ENCODE peak calls at places on chromosomes 16 and 17, in five cellular contexts. One of them, this sample, is unnamed.

GRCh38 chr16:85733839-85734170 is 17.1 kb downstream of the C16orf74 start:
- DNase-seq in endothelial cell of umbilical vein: peak; percentile 25
- DNase-seq in CD8-positive, alpha-beta T cell: no peak
- DNase-seq in fibroblast of the aortic adventitia: no peak
- DNase-seq in breast epithelium: no peak
- DNase-seq in this sample: no peak

GRCh38 chr17:75691371-75692290 is 24.5 kb downstream of the SAP30BP start:
- DNase-seq in breast epithelium: no peak
- DNase-seq in fibroblast of the aortic adventitia: no peak
- DNase-seq in CD8-positive, alpha-beta T cell: no peak
- DNase-seq in endothelial cell of umbilical vein: no peak
- DNase-seq in this sample: no peak

GRCh38 chr17:43151880-43152456 is 19.0 kb upstream of the NBR1 start:
- DNase-seq in breast epithelium: no peak
- DNase-seq in CD8-positive, alpha-beta T cell: no peak
- DNase-seq in endothelial cell of umbilical vein: no peak
- DNase-seq in fibroblast of the aortic adventitia: no peak
- DNase-seq in this sample: no peak

GRCh38 chr17:57455063-57455914 is 199.0 kb downstream of the MSI2 start:
- DNase-seq in endothelial cell of umbilical vein: no peak
- DNase-seq in fibroblast of the aortic adventitia: no peak
- DNase-seq in breast epithelium: no peak
- DNase-seq in CD8-positive, alpha-beta T cell: peak; percentile 65
- DNase-seq in this sample: peak; percentile 80

GRCh38 chr17:1487939-1488825 is 4.3 kb downstream of the MYO1C start:
- DNase-seq in endothelial cell of umbilical vein: peak; percentile 80
- DNase-seq in CD8-positive, alpha-beta T cell: peak; percentile 81
- DNase-seq in breast epithelium: peak; percentile 84
- DNase-seq in fibroblast of the aortic adventitia: peak; percentile 82
- DNase-seq in this sample: peak; percentile 73

GRCh38 chr17:27533874-27534815 is 77.9 kb downstream of the KSR1 start:
- DNase-seq in fibroblast of the aortic adventitia: peak; percentile 90
- DNase-seq in CD8-positive, alpha-beta T cell: no peak
- DNase-seq in breast epithelium: no peak
- DNase-seq in endothelial cell of umbilical vein: peak; percentile 52
- DNase-seq in this sample: no peak

GRCh38 chr16:86791287-86792074 is 213.1 kb downstream of the FOXL1 start:
- DNase-seq in breast epithelium: no peak
- DNase-seq in fibroblast of the aortic adventitia: no peak
- DNase-seq in CD8-positive, alpha-beta T cell: no peak
- DNase-seq in endothelial cell of umbilical vein: no peak
- DNase-seq in this sample: no peak

GRCh38 chr17:82939213-82940030 is 99.6 kb upstream of the ZNF750 start:
- DNase-seq in breast epithelium: peak; percentile 43
- DNase-seq in fibroblast of the aortic adventitia: no peak
- DNase-seq in endothelial cell of umbilical vein: no peak
- DNase-seq in CD8-positive, alpha-beta T cell: no peak
- DNase-seq in this sample: no peak

GRCh38 chr17:41624208-41625101 is at the start of gene KRT17:
- DNase-seq in breast epithelium: peak; percentile 71
- DNase-seq in fibroblast of the aortic adventitia: no peak
- DNase-seq in endothelial cell of umbilical vein: no peak
- DNase-seq in CD8-positive, alpha-beta T cell: no peak
- DNase-seq in this sample: no peak

GRCh38 chr17:69460963-69461922 is 46.7 kb downstream of the MAP2K6 start:
- DNase-seq in CD8-positive, alpha-beta T cell: no peak
- DNase-seq in breast epithelium: no peak
- DNase-seq in endothelial cell of umbilical vein: no peak
- DNase-seq in fibroblast of the aortic adventitia: no peak
- DNase-seq in this sample: no peak

GRCh38 chr17:74211141-74211928 is 2.0 kb upstream of the TTYH2 start:
- DNase-seq in fibroblast of the aortic adventitia: peak; percentile 25
- DNase-seq in CD8-positive, alpha-beta T cell: no peak
- DNase-seq in endothelial cell of umbilical vein: no peak
- DNase-seq in breast epithelium: no peak
- DNase-seq in this sample: peak; percentile 44

GRCh38 chr17:34673516-34673915 is 94.1 kb downstream of the TMEM132E start:
- DNase-seq in fibroblast of the aortic adventitia: no peak
- DNase-seq in CD8-positive, alpha-beta T cell: no peak
- DNase-seq in endothelial cell of umbilical vein: no peak
- DNase-seq in breast epithelium: no peak
- DNase-seq in this sample: no peak

GRCh38 chr16:87425941-87426340 is 33.8 kb downstream of the MAP1LC3B start:
- DNase-seq in CD8-positive, alpha-beta T cell: no peak
- DNase-seq in endothelial cell of umbilical vein: no peak
- DNase-seq in fibroblast of the aortic adventitia: no peak
- DNase-seq in breast epithelium: no peak
- DNase-seq in this sample: no peak

DNA sequence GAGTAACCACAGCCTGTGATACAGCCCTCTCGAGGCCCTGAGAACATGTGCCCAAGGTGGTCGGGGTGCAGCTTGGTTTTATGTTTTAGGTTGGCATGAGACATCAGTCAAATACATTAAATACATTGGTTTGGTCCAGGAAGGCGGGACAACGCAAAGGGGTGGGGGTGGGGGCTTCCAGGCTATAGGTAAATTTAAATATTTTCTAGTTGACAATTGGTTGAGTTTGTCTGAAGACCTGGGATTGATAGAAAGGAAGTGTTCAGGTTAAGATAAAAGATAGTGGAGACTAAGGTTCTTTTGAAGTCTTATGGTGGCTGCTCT is 1.2 kb upstream of the ZKSCAN2 start:
- DNase-seq in fibroblast of the aortic adventitia: no peak
- DNase-seq in CD8-positive, alpha-beta T cell: no peak
- DNase-seq in endothelial cell of umbilical vein: no peak
- DNase-seq in breast epithelium: no peak
- DNase-seq in this sample: no peak
- TF ChIP-seq CTCF in fibroblast of the aortic adventitia: no peak
- TF ChIP-seq CTCF in CD8-positive, alpha-beta T cell: no peak
- TF ChIP-seq CTCF in endothelial cell of umbilical vein: no peak
- TF ChIP-seq CTCF in breast epithelium: no peak
- TF ChIP-seq CTCF in this sample: no peak

DNA sequence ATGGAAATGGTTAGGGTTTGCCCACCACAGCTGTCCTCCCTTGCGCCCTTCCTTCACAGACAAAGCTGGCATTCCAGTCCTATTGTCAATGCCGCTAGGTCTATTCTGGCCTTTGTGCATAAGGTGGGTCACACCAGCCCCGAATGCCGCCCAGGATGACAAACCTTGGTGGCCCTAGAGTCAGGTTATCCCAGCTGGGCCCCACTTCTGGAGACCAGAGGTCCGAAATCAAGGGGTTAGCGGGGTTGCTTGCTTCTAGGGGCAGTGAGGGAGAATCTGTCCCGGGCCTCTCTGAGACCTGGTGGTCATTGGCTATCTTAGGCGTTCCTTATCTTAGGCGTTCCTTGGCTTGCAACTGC is 472.1 kb downstream of the SOX9 start:
- DNase-seq in fibroblast of the aortic adventitia: no peak
- DNase-seq in breast epithelium: no peak
- DNase-seq in CD8-positive, alpha-beta T cell: no peak
- DNase-seq in endothelial cell of umbilical vein: no peak
- DNase-seq in this sample: no peak
- H3K4me3 ChIP-seq in fibroblast of the aortic adventitia: no peak overlapping the region
- H3K4me3 ChIP-seq in breast epithelium: peak overlapping the region; percentile 58
- H3K4me3 ChIP-seq in CD8-positive, alpha-beta T cell: no peak overlapping the region
- H3K4me3 ChIP-seq in endothelial cell of umbilical vein: no peak overlapping the region
- H3K4me3 ChIP-seq in this sample: no peak overlapping the region

GRCh38 chr17:79818026-79818758 is 21.0 kb downstream of the CBX4 start:
- DNase-seq in fibroblast of the aortic adventitia: no peak
- DNase-seq in endothelial cell of umbilical vein: no peak
- DNase-seq in CD8-positive, alpha-beta T cell: no peak
- DNase-seq in breast epithelium: no peak
- DNase-seq in this sample: no peak
- TF ChIP-seq CTCF in fibroblast of the aortic adventitia: no peak
- TF ChIP-seq CTCF in endothelial cell of umbilical vein: no peak
- TF ChIP-seq CTCF in CD8-positive, alpha-beta T cell: no peak
- TF ChIP-seq CTCF in breast epithelium: no peak
- TF ChIP-seq CTCF in this sample: no peak

GRCh38 chr17:11239379-11239970 is 1.5 kb upstream of the SHISA6 start:
- DNase-seq in fibroblast of the aortic adventitia: no peak
- DNase-seq in endothelial cell of umbilical vein: no peak
- DNase-seq in breast epithelium: no peak
- DNase-seq in CD8-positive, alpha-beta T cell: no peak
- DNase-seq in this sample: no peak

GRCh38 chr17:11241611-11242226 is 706 bp downstream of the SHISA6 start:
- DNase-seq in endothelial cell of umbilical vein: no peak
- DNase-seq in breast epithelium: peak; percentile 59
- DNase-seq in CD8-positive, alpha-beta T cell: no peak
- DNase-seq in fibroblast of the aortic adventitia: no peak
- DNase-seq in this sample: no peak

GRCh38 chr17:11238710-11239109 is 2.3 kb upstream of the SHISA6 start:
- DNase-seq in endothelial cell of umbilical vein: no peak
- DNase-seq in fibroblast of the aortic adventitia: no peak
- DNase-seq in CD8-positive, alpha-beta T cell: no peak
- DNase-seq in breast epithelium: no peak
- DNase-seq in this sample: no peak

GRCh38 chr17:11240041-11240801 is 792 bp upstream of the SHISA6 start:
- DNase-seq in breast epithelium: no peak
- DNase-seq in endothelial cell of umbilical vein: no peak
- DNase-seq in fibroblast of the aortic adventitia: no peak
- DNase-seq in CD8-positive, alpha-beta T cell: no peak
- DNase-seq in this sample: no peak

DNA sequence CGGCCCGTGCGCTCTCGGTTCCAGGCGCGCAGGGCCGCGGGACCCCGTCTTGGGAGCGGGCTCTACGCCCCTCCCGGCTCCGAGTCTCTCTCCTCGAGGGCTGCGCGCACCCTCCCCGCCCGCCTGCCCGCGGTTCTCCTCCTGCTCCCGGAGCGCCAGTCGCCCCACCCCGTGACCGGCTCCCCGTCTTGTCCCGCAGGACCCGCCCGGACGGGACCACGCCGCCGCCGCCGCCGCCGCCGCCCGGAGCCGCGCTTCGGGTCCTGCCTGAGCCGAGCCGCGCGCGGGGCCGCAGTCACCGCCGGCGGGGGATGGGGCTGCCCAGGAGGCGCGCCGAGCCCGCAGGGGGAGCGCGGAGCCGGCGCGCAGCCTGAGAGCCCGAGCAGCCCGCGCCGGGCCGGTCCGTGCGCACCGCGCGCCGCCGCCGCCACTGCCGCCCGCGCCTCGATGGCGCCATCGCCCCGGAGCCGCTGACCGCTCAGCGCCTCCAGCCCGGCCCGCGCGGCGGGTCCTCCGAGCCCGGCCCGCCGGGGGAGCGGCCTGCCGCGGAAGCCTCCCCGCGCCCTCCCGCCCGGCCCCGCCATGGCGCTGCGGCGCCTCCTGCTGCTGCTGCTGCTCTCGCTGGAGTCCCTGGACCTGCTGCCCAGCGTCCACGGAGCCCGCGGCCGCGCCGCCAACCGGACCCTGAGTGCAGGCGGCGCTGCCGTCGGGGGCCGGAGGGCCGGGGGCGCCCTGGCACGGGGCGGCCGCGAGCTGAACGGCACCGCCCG is at the start of gene SHISA6:
- DNase-seq in breast epithelium: no peak
- DNase-seq in CD8-positive, alpha-beta T cell: no peak
- DNase-seq in fibroblast of the aortic adventitia: no peak
- DNase-seq in endothelial cell of umbilical vein: no peak
- DNase-seq in this sample: no peak
- H3K4me3 ChIP-seq in breast epithelium: peak within 1 kb of the TSS; percentile 49
- H3K4me3 ChIP-seq in CD8-positive, alpha-beta T cell: no peak within 1 kb of the TSS
- H3K4me3 ChIP-seq in fibroblast of the aortic adventitia: no peak within 1 kb of the TSS
- H3K4me3 ChIP-seq in endothelial cell of umbilical vein: no peak within 1 kb of the TSS
- H3K4me3 ChIP-seq in this sample: no peak within 1 kb of the TSS

GRCh38 chr17:8753976-8754440 is 4.3 kb downstream of the SPDYE4 start:
- DNase-seq in fibroblast of the aortic adventitia: peak; percentile 37
- DNase-seq in CD8-positive, alpha-beta T cell: no peak
- DNase-seq in breast epithelium: no peak
- DNase-seq in endothelial cell of umbilical vein: peak; percentile 21
- DNase-seq in this sample: no peak
- TF ChIP-seq CTCF in fibroblast of the aortic adventitia: peak; percentile 52
- TF ChIP-seq CTCF in CD8-positive, alpha-beta T cell: no peak
- TF ChIP-seq CTCF in breast epithelium: peak; percentile 19
- TF ChIP-seq CTCF in endothelial cell of umbilical vein: peak; percentile 19
- TF ChIP-seq CTCF in this sample: peak; percentile 62

DNA sequence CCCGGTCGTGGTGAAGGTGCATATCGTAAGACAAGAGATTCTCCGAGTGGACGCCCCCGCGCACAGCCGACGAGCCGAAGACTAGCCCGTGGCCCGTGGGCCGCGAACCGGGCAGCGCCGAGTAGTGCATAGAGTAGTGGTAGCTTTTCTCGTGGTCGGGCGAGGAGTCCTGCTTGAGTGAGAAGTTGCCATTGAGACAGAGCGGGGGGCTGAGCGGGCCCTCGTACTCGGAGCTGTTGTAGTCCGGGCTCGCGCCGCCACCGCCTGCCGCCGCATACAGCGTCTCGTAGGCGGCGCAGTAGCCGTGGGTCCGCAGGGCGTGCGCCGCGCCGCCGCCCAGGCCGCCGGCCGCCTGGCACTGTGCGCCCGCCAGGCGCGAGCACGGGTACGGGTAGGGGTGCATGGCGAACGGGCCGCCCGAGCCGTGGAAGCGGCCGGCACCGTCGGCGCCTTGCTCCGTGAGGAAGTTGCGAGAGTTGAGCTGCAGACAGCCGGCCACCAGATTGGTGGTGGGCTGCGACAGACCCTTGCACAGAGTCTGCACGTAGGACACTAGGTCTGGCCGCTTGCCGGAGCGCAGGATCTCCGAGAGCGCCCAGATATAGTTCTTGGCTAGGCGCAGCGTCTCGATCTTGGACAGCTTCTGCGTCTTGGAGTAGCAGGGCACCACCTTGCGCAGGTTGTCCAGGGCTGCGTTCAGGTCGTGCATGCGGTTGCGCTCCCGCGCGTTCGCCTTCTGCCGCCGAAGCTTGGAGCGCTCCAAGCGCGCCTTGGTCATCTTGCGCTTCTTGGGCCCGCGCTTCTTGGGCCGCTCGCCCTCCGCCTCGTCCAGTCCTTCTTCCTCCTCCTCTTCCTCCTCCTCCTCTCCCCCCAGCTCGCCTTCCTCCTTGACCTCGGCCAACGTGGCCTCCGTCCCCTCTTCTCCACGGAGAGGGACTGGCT is 2.0 kb downstream of the NEUROD2 start:
- DNase-seq in fibroblast of the aortic adventitia: peak; percentile 6
- DNase-seq in CD8-positive, alpha-beta T cell: no peak
- DNase-seq in breast epithelium: no peak
- DNase-seq in endothelial cell of umbilical vein: peak; percentile 13
- DNase-seq in this sample: peak; percentile 42
- H3K4me3 ChIP-seq in fibroblast of the aortic adventitia: no peak overlapping the region
- H3K4me3 ChIP-seq in CD8-positive, alpha-beta T cell: no peak overlapping the region
- H3K4me3 ChIP-seq in breast epithelium: peak overlapping the region; percentile 34
- H3K4me3 ChIP-seq in endothelial cell of umbilical vein: no peak overlapping the region
- H3K4me3 ChIP-seq in this sample: no peak overlapping the region